ENCODE peak calls at places on chromosomes 12 and 14, in four cellular contexts. K is mesendoderm, X is H7, R is T-cell. I is an unnamed sample.

GRCh38 chr12:13257356-13257875 is 60.9 kb downstream of the EMP1 start:
- DNase-seq in R (no peak), K (no peak), X (no peak), I (no peak)

GRCh38 chr12:119949145-119949544 is 39.9 kb upstream of the BICDL1 start:
- DNase-seq in R (no peak), K (peak), X (no peak), I (no peak)

GRCh38 chr12:106082216-106083175 is 56.3 kb downstream of the NUAK1 start:
- DNase-seq in K (no peak), R (no peak), X (no peak), I (no peak)

GRCh38 chr12:6647083-6647604 is at the start of gene ACRBP:
- DNase-seq in X (peak), R (no peak), K (peak), I (peak)

GRCh38 chr14:54674342-54674741 is 107.4 kb downstream of the SAMD4A start:
- DNase-seq in R (no peak), X (no peak), K (no peak), I (no peak)

GRCh38 chr12:80101126-80101525 is 1.8 kb downstream of the OTOGL start:
- DNase-seq in K (no peak), R (no peak), X (no peak), I (no peak)

GRCh38 chr14:65290830-65291229 is 121.7 kb upstream of the FUT8 start:
- DNase-seq in K (no peak), X (no peak), R (no peak), I (no peak)

GRCh38 chr14:96592591-96593388 is 90.6 kb downstream of the PAPOLA start:
- DNase-seq in K (no peak), X (peak), R (peak), I (no peak)

GRCh38 chr12:25992026-25992782 is 33.7 kb downstream of the RASSF8 start:
- DNase-seq in X (no peak), R (no peak), K (no peak), I (no peak)

I was measured in endodermal cell.